ENCODE peak calls at places on chromosome 2, in four cellular contexts. S, X, O and R are unnamed samples.

GRCh38 chr2:137947032-137947713 is 17.1 kb upstream of the HNMT start:
- DNase-seq in S (no peak), X (no peak), O (no peak), R (no peak)

GRCh38 chr2:25367296-25367695 is 25.6 kb upstream of the DNMT3A start:
- DNase-seq in S (no peak), X (no peak), O (no peak), R (no peak)

GRCh38 chr2:201327678-201328077 is 29.5 kb downstream of the FLACC1 start:
- DNase-seq in S (no peak), X (no peak), O (no peak), R (no peak)

GRCh38 chr2:11577101-11577883 is 43.4 kb downstream of the GREB1 start:
- DNase-seq in S (no peak), X (no peak), O (no peak), R (no peak)

GRCh38 chr2:217691920-217692666 is 310.7 kb downstream of the TNS1 start:
- DNase-seq in S (no peak), X (peak; percentile 38), O (no peak), R (no peak)

GRCh38 chr2:166410828-166411472 is 35.2 kb upstream of the SCN9A start:
- DNase-seq in S (peak; percentile 96), X (peak; percentile 71), O (no peak), R (no peak)

GRCh38 chr2:159013103-159013502 is 44.7 kb downstream of the TANC1 start:
- DNase-seq in S (no peak), X (no peak), O (no peak), R (no peak)

GRCh38 chr2:146651361-146651760 is 1193.5 kb upstream of the ACVR2A start:
- DNase-seq in S (no peak), X (no peak), O (no peak), R (no peak)

GRCh38 chr2:219541611-219542180 is 1.9 kb downstream of the CHPF start:
- DNase-seq in S (peak; percentile 49), X (peak; percentile 68), O (peak; percentile 93), R (peak; percentile 92)

GRCh38 chr2:54572262-54572635 is 116.1 kb downstream of the SPTBN1 start:
- DNase-seq in S (peak; percentile 90), X (peak; percentile 79), O (no peak), R (no peak)

GRCh38 chr2:74954500-74954874 is 4.0 kb upstream of the POLE4 start:
- DNase-seq in S (no peak), X (no peak), O (no peak), R (no peak)

GRCh38 chr2:240498171-240498957 is 59.4 kb downstream of the ANKMY1 start:
- DNase-seq in S (no peak), X (no peak), O (no peak), R (peak; percentile 16)

GRCh38 chr2:238100049-238100820 is at the start of gene ESPNL:
- DNase-seq in S (no peak), X (no peak), O (no peak), R (no peak)

GRCh38 chr2:216635701-216636541 is 2.7 kb downstream of the IGFBP2 start:
- DNase-seq in S (no peak), X (no peak), O (no peak), R (no peak)

GRCh38 chr2:37085731-37086147 is 1.4 kb downstream of the GPATCH11 start:
- DNase-seq in S (peak; percentile 60), X (peak; percentile 7), O (no peak), R (no peak)

GRCh38 chr2:200703132-200703925 is 108.4 kb upstream of the BZW1 start:
- DNase-seq in S (peak; percentile 67), X (peak; percentile 91), O (no peak), R (peak; percentile 18)

GRCh38 chr2:213119061-213119809 is 32.2 kb downstream of the IKZF2 start:
- DNase-seq in S (peak; percentile 67), X (peak; percentile 51), O (peak; percentile 22), R (peak; percentile 20)

GRCh38 chr2:69436937-69437750 is at the start of gene NFU1:
- DNase-seq in S (peak; percentile 94), X (peak; percentile 98), O (peak; percentile 94), R (peak; percentile 98)

GRCh38 chr2:233892793-233893192 is 24.4 kb upstream of the TRPM8 start:
- DNase-seq in S (no peak), X (no peak), O (no peak), R (no peak)

GRCh38 chr2:88600038-88600465 is 27.2 kb downstream of the EIF2AK3 start:
- DNase-seq in S (peak; percentile 95), X (peak; percentile 91), O (peak; percentile 72), R (peak; percentile 67)

GRCh38 chr2:232398293-232399034 is 8.2 kb upstream of the ALPG start:
- DNase-seq in S (no peak), X (no peak), O (no peak), R (no peak)

GRCh38 chr2:16727256-16727655 is 61.6 kb upstream of the CYRIA start:
- DNase-seq in S (peak; percentile 4), X (peak; percentile 54), O (no peak), R (no peak)

GRCh38 chr2:240642806-240643092 is 17.5 kb downstream of the GPR35 start:
- DNase-seq in S (no peak), X (no peak), O (no peak), R (no peak)

GRCh38 chr2:197184959-197185586 is 125.5 kb downstream of the ANKRD44 start:
- DNase-seq in S (no peak), X (peak; percentile 77), O (no peak), R (no peak)

GRCh38 chr2:169141713-169142352 is 72.5 kb downstream of the DHRS9 start:
- DNase-seq in S (peak; percentile 62), X (peak; percentile 77), O (peak; percentile 47), R (peak; percentile 50)

GRCh38 chr2:238144262-238144661 is 5.8 kb downstream of the KLHL30 start:
- DNase-seq in S (no peak), X (no peak), O (no peak), R (no peak)

GRCh38 chr2:232438951-232439757 is 16.8 kb upstream of the ALPI start:
- DNase-seq in S (no peak), X (no peak), O (no peak), R (no peak)

DNA sequence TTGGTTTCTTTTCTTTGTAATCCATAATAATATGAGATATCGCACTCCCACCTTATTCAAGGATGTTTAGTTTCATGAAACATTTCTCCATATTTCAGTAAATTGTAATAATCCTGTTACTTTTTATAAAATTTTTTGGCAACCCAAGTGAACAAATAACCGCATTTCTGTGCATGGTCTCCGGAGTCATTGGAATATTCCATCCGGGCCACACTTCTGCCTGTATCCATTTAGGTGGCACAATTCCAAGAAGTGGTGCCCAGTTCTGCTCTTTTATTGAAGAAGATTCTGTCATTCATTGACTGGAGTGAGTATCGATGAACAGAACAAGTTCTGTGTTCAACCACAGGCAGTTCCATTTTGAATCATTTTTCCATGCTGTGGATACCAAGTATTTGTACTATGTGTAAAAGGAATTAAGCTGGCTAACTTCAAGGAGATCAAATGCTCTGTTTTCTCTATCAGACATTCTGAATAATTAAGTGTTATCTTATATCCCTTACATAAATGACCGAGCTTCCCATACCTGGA is 26.6 kb upstream of the ICOS start:
- DNase-seq in S (no peak), X (no peak), O (no peak), R (no peak)
- TF ChIP-seq CTCF in S (no peak), X (no peak), O (no peak), R (no peak)

DNA sequence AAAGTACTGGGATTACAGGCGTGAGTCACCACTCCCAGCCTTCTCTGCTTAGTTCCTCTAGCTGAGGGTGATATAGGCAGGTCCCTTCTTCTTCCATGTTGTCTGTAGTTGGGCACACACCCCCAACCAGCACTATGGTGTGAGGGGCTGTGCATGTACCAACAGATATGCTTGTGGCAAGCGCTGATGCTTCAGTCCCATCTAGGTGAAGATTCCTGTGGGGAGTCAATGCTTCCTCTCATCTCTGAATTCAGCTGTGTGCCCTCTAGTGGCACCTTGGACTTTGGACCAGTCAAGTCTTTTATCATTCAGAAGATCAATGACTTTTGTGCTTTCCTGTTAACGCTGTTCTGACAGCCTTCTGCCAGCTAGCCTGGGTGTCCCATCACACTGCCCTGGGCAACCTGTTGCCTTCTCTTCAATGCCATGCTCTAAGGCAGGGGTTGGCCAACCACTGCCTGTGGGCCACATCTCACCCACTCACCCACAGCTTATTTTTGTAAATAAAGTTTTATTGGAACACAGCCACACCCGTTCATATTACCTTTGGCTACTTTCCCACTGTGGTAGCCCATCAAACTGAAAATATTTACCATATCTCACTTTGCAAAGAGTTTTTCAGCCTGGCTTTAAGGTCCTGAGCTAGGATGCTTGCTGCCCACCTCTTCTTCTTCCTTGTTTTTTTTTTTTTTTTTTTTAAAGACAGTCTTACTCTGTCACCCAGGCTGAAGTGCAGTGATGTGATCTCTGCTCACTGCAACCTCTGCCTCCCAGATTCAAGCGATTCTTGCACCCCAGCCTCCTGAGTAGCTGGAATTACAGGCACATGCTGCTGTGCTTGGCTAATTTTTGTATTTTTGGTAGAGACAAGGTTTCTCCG is 51.0 kb downstream of the NPAS2 start:
- DNase-seq in S (no peak), X (no peak), O (no peak), R (no peak)
- TF ChIP-seq CTCF in S (peak; percentile 61), X (peak; percentile 14), O (no peak), R (no peak)

GRCh38 chr2:242029422-242030225 is 160.1 kb downstream of the RTP5 start:
- DNase-seq in S (no peak), X (no peak), O (no peak), R (no peak)

GRCh38 chr2:242030858-242031257 is 161.3 kb downstream of the RTP5 start:
- DNase-seq in S (no peak), X (no peak), O (no peak), R (no peak)

GRCh38 chr2:242031481-242032019 is 162.0 kb downstream of the RTP5 start:
- DNase-seq in S (peak; percentile 63), X (peak; percentile 46), O (no peak), R (no peak)

GRCh38 chr2:242027676-242028450 is 158.3 kb downstream of the RTP5 start:
- DNase-seq in S (no peak), X (no peak), O (no peak), R (no peak)

DNA sequence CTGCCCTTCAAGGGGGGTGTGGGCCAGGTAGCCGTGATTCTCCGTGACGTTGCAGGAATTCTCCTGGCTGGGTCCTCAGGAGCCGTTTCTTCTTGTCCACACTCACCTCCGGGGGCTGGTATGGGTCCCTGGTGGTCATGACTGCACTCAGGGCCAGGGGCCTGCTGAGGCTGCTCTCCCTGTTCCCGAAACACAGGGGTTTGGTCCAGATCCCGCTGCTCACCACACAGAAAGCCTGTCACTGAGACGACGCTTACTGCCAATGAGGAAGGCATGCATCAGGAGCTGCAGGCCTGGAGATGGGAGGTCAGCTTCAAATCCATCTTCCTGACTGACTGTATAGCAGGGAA is 160.7 kb downstream of the RTP5 start:
- DNase-seq in S (no peak), X (no peak), O (no peak), R (no peak)
- TF ChIP-seq CTCF in S (no peak), X (no peak), O (no peak), R (no peak)

GRCh38 chr2:47346669-47347068 is 56.3 kb upstream of the MSH2 start:
- DNase-seq in S (no peak), X (no peak), O (no peak), R (no peak)
- TF ChIP-seq CTCF in S (no peak), X (no peak), O (no peak), R (no peak)

DNA sequence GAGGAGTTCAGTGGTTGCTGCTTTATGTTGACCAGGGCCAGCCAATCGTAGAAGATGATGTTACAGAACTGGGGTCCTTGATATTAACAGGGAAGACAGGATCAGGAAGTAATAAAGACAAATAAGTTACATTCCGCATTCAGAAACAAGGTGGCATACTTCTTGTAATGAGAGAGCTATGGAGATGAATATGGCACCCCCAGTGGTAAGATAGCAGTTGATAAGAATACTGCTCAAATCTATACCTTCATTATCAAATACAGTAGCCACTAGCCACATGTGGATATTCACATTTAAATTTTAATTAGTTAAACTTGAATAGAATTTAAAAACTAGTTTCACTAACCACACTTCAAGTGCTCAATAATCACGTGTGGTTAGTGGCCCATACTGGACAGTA is 290.4 kb upstream of the RBMS1 start:
- DNase-seq in S (no peak), X (no peak), O (no peak), R (no peak)
- TF ChIP-seq CTCF in S (no peak), X (no peak), O (no peak), R (no peak)

GRCh38 chr2:44778221-44778654 is 163.3 kb upstream of the SIX3 start:
- DNase-seq in S (no peak), X (peak; percentile 15), O (no peak), R (no peak)
- TF ChIP-seq CTCF in S (no peak), X (no peak), O (no peak), R (no peak)